ENCODE peak calls at places on chromosome 3, in nine cellular contexts. C is NCI-H774; U is kidney tubule cell; X is globus pallidus; F is C1 segment of cervical spinal cord; J is G401; E is LoVo; O is AG09309; N is effector memory CD4-positive, alpha-beta T cell. B is an unnamed sample.

GRCh38 chr3:98655666-98656065 is 62.3 kb upstream of the CPOX start:
- DNase-seq in C (no peak), U (peak; percentile 37), X (no peak), F (no peak), J (no peak), E (no peak), O (peak; percentile 10), N (no peak), B (no peak)

GRCh38 chr3:64578797-64579196 is 109.0 kb downstream of the ADAMTS9 start:
- DNase-seq in C (no peak), U (peak; percentile 33), X (no peak), F (no peak), J (no peak), E (no peak), O (no peak), N (no peak), B (no peak)

GRCh38 chr3:44120721-44121582 is 120.7 kb upstream of the TOPAZ1 start:
- DNase-seq in C (no peak), U (peak; percentile 64), X (peak; percentile 28), F (no peak), J (peak; percentile 8), E (no peak), O (no peak), N (no peak), B (peak; percentile 41)

GRCh38 chr3:184341925-184342324 is 4.5 kb downstream of the FAM131A start:
- DNase-seq in C (peak; percentile 89), U (peak; percentile 64), X (no peak), F (no peak), J (no peak), E (no peak), O (no peak), N (no peak), B (no peak)

GRCh38 chr3:40396406-40396805 is 9.4 kb downstream of the ENTPD3 start:
- DNase-seq in C (no peak), U (no peak), X (no peak), F (no peak), J (no peak), E (no peak), O (no peak), N (no peak), B (no peak)

GRCh38 chr3:189748046-189748445 is 116.9 kb downstream of the TP63 start:
- DNase-seq in C (no peak), U (no peak), X (no peak), F (no peak), J (no peak), E (no peak), O (no peak), N (no peak), B (no peak)

GRCh38 chr3:47010050-47010712 is 30.7 kb downstream of the NBEAL2 start:
- DNase-seq in C (no peak), U (no peak), X (no peak), F (no peak), J (peak; percentile 62), E (no peak), O (no peak), N (no peak), B (peak; percentile 65)

GRCh38 chr3:154364849-154365248 is 40.6 kb upstream of the DHX36 start:
- DNase-seq in C (no peak), U (peak; percentile 44), X (no peak), F (no peak), J (no peak), E (no peak), O (no peak), N (no peak), B (no peak)

GRCh38 chr3:108090701-108091497 is at the start of gene CD47:
- DNase-seq in C (peak; percentile 70), U (peak; percentile 93), X (peak; percentile 91), F (peak; percentile 89), J (peak; percentile 87), E (peak; percentile 89), O (peak; percentile 41), N (peak; percentile 94), B (peak; percentile 95)

GRCh38 chr3:17801131-17801530 is 58.7 kb upstream of the TBC1D5 start:
- DNase-seq in C (no peak), U (no peak), X (no peak), F (no peak), J (no peak), E (no peak), O (no peak), N (no peak), B (no peak)

GRCh38 chr3:177554900-177555759 is 357.8 kb upstream of the TBL1XR1 start:
- DNase-seq in C (peak; percentile 54), U (peak; percentile 63), X (no peak), F (no peak), J (no peak), E (peak; percentile 23), O (peak; percentile 50), N (no peak), B (peak; percentile 49)

GRCh38 chr3:7190094-7190493 is 329.2 kb downstream of the GRM7 start:
- DNase-seq in C (no peak), U (peak; percentile 94), X (no peak), F (no peak), J (no peak), E (no peak), O (no peak), N (no peak), B (no peak)

GRCh38 chr3:9111349-9112265 is 137.8 kb downstream of the SRGAP3 start:
- DNase-seq in C (no peak), U (no peak), X (peak; percentile 51), F (peak; percentile 43), J (peak; percentile 97), E (no peak), O (peak; percentile 18), N (no peak), B (peak; percentile 91)

GRCh38 chr3:18302517-18302916 is 122.6 kb downstream of the SATB1 start:
- DNase-seq in C (no peak), U (peak; percentile 31), X (no peak), F (no peak), J (no peak), E (no peak), O (peak; percentile 80), N (no peak), B (no peak)

GRCh38 chr3:14512944-14513332 is 27.2 kb downstream of the GRIP2 start:
- DNase-seq in C (no peak), U (no peak), X (no peak), F (no peak), J (no peak), E (no peak), O (no peak), N (no peak), B (peak; percentile 29)

B was measured in endodermal cell.